ENCODE peak calls at places on chromosomes 4 and X, in five cellular contexts. W is HepG2; J is amniotic stem cell; G is CD4-positive, alpha-beta T cell; L is NCI-H1417. Z is an unnamed sample.

GRCh38 chrX:129786210-129786651 is 6.5 kb downstream of the SASH3 start:
- DNase-seq in L (no peak), W (no peak), J (no peak), G (no peak), Z (no peak)

GRCh38 chr4:153929651-153930050 is 140.8 kb upstream of the SFRP2 start:
- DNase-seq in G (no peak), L (no peak), W (no peak), J (no peak), Z (no peak)

GRCh38 chr4:34953145-34953799 is 1291.0 kb downstream of the ARAP2 start:
- DNase-seq in G (no peak), W (peak), J (no peak), L (no peak), Z (no peak)

GRCh38 chr4:189912170-189912569 is 28.5 kb upstream of the FRG1 start:
- DNase-seq in J (no peak), W (no peak), L (no peak), G (no peak), Z (no peak)

GRCh38 chr4:13455411-13455810 is 28.7 kb downstream of the RAB28 start:
- DNase-seq in L (no peak), J (no peak), G (no peak), W (no peak), Z (no peak)

GRCh38 chr4:13888112-13888511 is 260.6 kb upstream of the BOD1L1 start:
- DNase-seq in J (peak), L (no peak), W (no peak), G (no peak), Z (no peak)

GRCh38 chr4:108247511-108248088 is 78.9 kb upstream of the LEF1 start:
- DNase-seq in L (peak), J (no peak), G (no peak), W (no peak), Z (no peak)

GRCh38 chr4:42608551-42608950 is 48.4 kb downstream of the ATP8A1 start:
- DNase-seq in G (no peak), L (no peak), W (no peak), J (no peak), Z (no peak)

GRCh38 chr4:163332526-163333405 is at the start of gene NPY1R:
- DNase-seq in G (no peak), J (peak), L (peak), W (peak), Z (peak)

GRCh38 chr4:109321232-109321631 is 18.8 kb upstream of the COL25A1 start:
- DNase-seq in J (no peak), G (no peak), W (no peak), L (no peak), Z (no peak)

GRCh38 chr4:16836324-16836723 is 62.1 kb downstream of the LDB2 start:
- DNase-seq in W (no peak), L (no peak), G (no peak), J (no peak), Z (no peak)

GRCh38 chr4:182917182-182918043 is at the start of gene DCTD:
- DNase-seq in J (peak), L (peak), W (peak), G (peak), Z (peak)

GRCh38 chr4:75672461-75673026 is 667 bp downstream of the G3BP2 start:
- DNase-seq in L (peak), W (peak), G (peak), J (no peak), Z (peak)

GRCh38 chr4:154082760-154083530 is 294.1 kb upstream of the SFRP2 start:
- DNase-seq in J (no peak), G (no peak), L (no peak), W (no peak), Z (no peak)

GRCh38 chr4:173990126-173990878 is 293.2 kb downstream of the FBXO8 start:
- DNase-seq in J (peak), W (peak), G (no peak), L (peak), Z (no peak)

GRCh38 chr4:78766026-78766425 is 10.1 kb upstream of the BMP2K start:
- DNase-seq in G (no peak), J (no peak), W (no peak), L (no peak), Z (no peak)

GRCh38 chrX:9137152-9137551 is 103.2 kb upstream of the FAM9B start:
- DNase-seq in G (no peak), J (no peak), L (no peak), W (no peak), Z (no peak)

GRCh38 chrX:153772608-153773217 is 8.1 kb upstream of the SRPK3 start:
- DNase-seq in J (no peak), L (no peak), W (no peak), G (no peak), Z (no peak)

GRCh38 chr4:122635205-122635604 is 14.3 kb upstream of the IL21 start:
- DNase-seq in W (no peak), J (no peak), L (no peak), G (no peak), Z (no peak)

GRCh38 chrX:31178769-31179125 is 106.9 kb upstream of the FTHL17 start:
- DNase-seq in G (no peak), W (no peak), L (no peak), J (no peak), Z (no peak)

GRCh38 chrX:119105826-119106225 is 21.8 kb downstream of the KIAA1210 start:
- DNase-seq in G (no peak), L (no peak), W (no peak), J (no peak), Z (no peak)

GRCh38 chr4:153234923-153235322 is 30.7 kb downstream of the TRIM2 start:
- DNase-seq in L (no peak), J (no peak), W (no peak), G (no peak), Z (no peak)

GRCh38 chr4:64940698-64941097 is 531.4 kb upstream of the TECRL start:
- DNase-seq in W (no peak), G (no peak), J (no peak), L (no peak), Z (no peak)

GRCh38 chrX:129831486-129831885 is 12.2 kb downstream of the ZDHHC9 start:
- DNase-seq in J (no peak), G (no peak), L (peak), W (no peak), Z (no peak)

GRCh38 chr4:125316391-125316780 is 1.6 kb downstream of the FAT4 start:
- DNase-seq in J (peak), L (peak), G (no peak), W (no peak), Z (peak)

GRCh38 chr4:169376421-169376820 is 105.7 kb upstream of the SH3RF1 start:
- DNase-seq in W (no peak), J (no peak), L (no peak), G (no peak), Z (no peak)

GRCh38 chr4:173852775-173853174 is 322.7 kb upstream of the HAND2 start:
- DNase-seq in W (no peak), J (no peak), L (no peak), G (no peak), Z (no peak)

GRCh38 chr4:102620697-102621497 is 119.7 kb downstream of the NFKB1 start:
- DNase-seq in J (peak), G (no peak), L (peak), W (peak), Z (no peak)

GRCh38 chr4:27360651-27361347 is 500.2 kb downstream of the STIM2 start:
- DNase-seq in W (no peak), L (no peak), G (no peak), J (no peak), Z (no peak)

GRCh38 chrX:34300871-34301270 is 168.8 kb upstream of the FAM47A start:
- DNase-seq in L (peak), W (peak), J (peak), G (no peak), Z (peak)

GRCh38 chrX:141467442-141467841 is 117.1 kb downstream of the SPANXA1 start:
- DNase-seq in J (no peak), L (no peak), G (no peak), W (no peak), Z (no peak)

GRCh38 chr4:11368701-11369115 is 60.0 kb downstream of the HS3ST1 start:
- DNase-seq in J (no peak), G (no peak), L (no peak), W (no peak), Z (no peak)

Z was measured in prostate gland.